ENCODE peak calls at places on chromosome 3, in seven cellular contexts. F is dorsolateral prefrontal cortex, N is GM10248, D is endodermal cell, V is adrenal gland, C is spleen, Z is H9. T is an unnamed sample.

GRCh38 chr3:9884555-9885165 is 4.6 kb upstream of the CIDEC start:
- DNase-seq in F (no peak), N (no peak), D (no peak), V (peak; percentile 86), C (peak; percentile 14), Z (no peak), T (no peak)

GRCh38 chr3:189981668-189982067 is 139.0 kb downstream of the P3H2 start:
- DNase-seq in F (no peak), N (no peak), D (no peak), V (peak; percentile 80), C (no peak), Z (no peak), T (no peak)

GRCh38 chr3:176789281-176789705 is 408.0 kb downstream of the TBL1XR1 start:
- DNase-seq in F (no peak), N (no peak), D (no peak), V (no peak), C (no peak), Z (no peak), T (no peak)

GRCh38 chr3:195204360-195205166 is 66.4 kb downstream of the XXYLT1 start:
- DNase-seq in F (no peak), N (no peak), D (peak; percentile 47), V (peak; percentile 73), C (no peak), Z (no peak), T (no peak)

GRCh38 chr3:134381836-134382442 is 7.7 kb upstream of the AMOTL2 start:
- DNase-seq in F (no peak), N (no peak), D (peak; percentile 79), V (peak; percentile 37), C (peak; percentile 63), Z (peak; percentile 67), T (no peak)

GRCh38 chr3:177538064-177538742 is 340.9 kb upstream of the TBL1XR1 start:
- DNase-seq in F (no peak), N (no peak), D (no peak), V (peak; percentile 92), C (no peak), Z (no peak), T (no peak)

GRCh38 chr3:151838574-151839312 is 24.8 kb downstream of the AADAC start:
- DNase-seq in F (peak; percentile 33), N (peak; percentile 43), D (peak; percentile 64), V (peak; percentile 80), C (no peak), Z (peak; percentile 38), T (peak; percentile 42)

GRCh38 chr3:141111364-141112150 is 60.4 kb downstream of the SPSB4 start:
- DNase-seq in F (no peak), N (no peak), D (no peak), V (no peak), C (no peak), Z (peak; percentile 4), T (no peak)

GRCh38 chr3:127849368-127849767 is 27.1 kb upstream of the MGLL start:
- DNase-seq in F (no peak), N (no peak), D (no peak), V (no peak), C (no peak), Z (no peak), T (no peak)

GRCh38 chr3:126891141-126891540 is 91.8 kb upstream of the PLXNA1 start:
- DNase-seq in F (no peak), N (no peak), D (no peak), V (no peak), C (no peak), Z (no peak), T (no peak)

GRCh38 chr3:64399205-64399800 is 174.0 kb upstream of the PRICKLE2 start:
- DNase-seq in F (no peak), N (peak; percentile 39), D (peak; percentile 78), V (peak; percentile 55), C (no peak), Z (peak; percentile 48), T (peak; percentile 27)

GRCh38 chr3:130658666-130659065 is 88.0 kb downstream of the PIK3R4 start:
- DNase-seq in F (no peak), N (no peak), D (no peak), V (no peak), C (no peak), Z (no peak), T (no peak)

GRCh38 chr3:16174976-16175901 is 759 bp downstream of the GALNT15 start:
- DNase-seq in F (peak; percentile 24), N (no peak), D (no peak), V (no peak), C (no peak), Z (peak; percentile 26), T (no peak)

GRCh38 chr3:143158549-143158988 is 39.0 kb downstream of the CHST2 start:
- DNase-seq in F (no peak), N (peak; percentile 47), D (no peak), V (no peak), C (no peak), Z (no peak), T (peak; percentile 48)

GRCh38 chr3:129576514-129577345 is 29.7 kb downstream of the PLXND1 start:
- DNase-seq in F (no peak), N (peak; percentile 55), D (no peak), V (peak; percentile 82), C (peak; percentile 94), Z (no peak), T (peak; percentile 67)

GRCh38 chr3:123884258-123884831 is at the start of gene MYLK:
- DNase-seq in F (peak; percentile 11), N (peak; percentile 77), D (peak; percentile 98), V (peak; percentile 83), C (peak; percentile 82), Z (peak; percentile 98), T (peak; percentile 84)

GRCh38 chr3:155701882-155702465 is 42.9 kb downstream of the PLCH1 start:
- DNase-seq in F (no peak), N (peak; percentile 31), D (no peak), V (no peak), C (no peak), Z (no peak), T (peak; percentile 42)

GRCh38 chr3:134709563-134710312 is 58.9 kb upstream of the KY start:
- DNase-seq in F (no peak), N (no peak), D (no peak), V (no peak), C (no peak), Z (no peak), T (no peak)

GRCh38 chr3:39090922-39091321 is 16.5 kb downstream of the GORASP1 start:
- DNase-seq in F (no peak), N (no peak), D (no peak), V (no peak), C (no peak), Z (no peak), T (no peak)

GRCh38 chr3:64648927-64649906 is 38.6 kb downstream of the ADAMTS9 start:
- DNase-seq in F (no peak), N (no peak), D (no peak), V (no peak), C (no peak), Z (no peak), T (no peak)

GRCh38 chr3:87270908-87271727 is 5.3 kb downstream of the POU1F1 start:
- DNase-seq in F (no peak), N (no peak), D (no peak), V (no peak), C (no peak), Z (no peak), T (no peak)

GRCh38 chr3:188339410-188340295 is 185.7 kb downstream of the LPP start:
- DNase-seq in F (no peak), N (no peak), D (no peak), V (no peak), C (no peak), Z (no peak), T (peak; percentile 25)

GRCh38 chr3:134992180-134992579 is 197.1 kb downstream of the EPHB1 start:
- DNase-seq in F (no peak), N (no peak), D (no peak), V (no peak), C (no peak), Z (no peak), T (no peak)

DNA sequence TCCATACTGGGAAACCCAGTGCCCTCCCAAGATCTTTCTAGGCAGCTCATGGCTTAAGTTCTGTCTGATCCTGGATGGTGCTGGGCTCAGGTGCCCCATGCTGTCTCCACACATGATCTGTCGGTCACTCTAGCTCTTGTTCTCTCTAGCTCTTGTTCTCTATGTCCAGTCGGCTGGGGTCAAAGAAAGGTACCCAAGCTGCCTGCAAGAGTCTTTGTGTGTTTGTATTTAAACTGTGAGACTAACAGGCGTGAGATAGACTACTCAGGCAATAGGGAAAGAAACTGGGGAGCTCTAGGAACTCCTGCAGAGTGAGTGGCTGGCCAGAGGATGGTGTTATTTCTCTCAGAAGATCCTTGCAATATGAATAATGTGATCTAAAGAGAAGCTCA is 40.2 kb downstream of the GPR156 start:
- DNase-seq in F (no peak), N (no peak), D (peak; percentile 49), V (no peak), C (no peak), Z (no peak), T (no peak)
- TF ChIP-seq CTCF in F (no peak), N (no peak), D (peak; percentile 10), V (no peak), C (no peak), Z (no peak), T (no peak)

DNA sequence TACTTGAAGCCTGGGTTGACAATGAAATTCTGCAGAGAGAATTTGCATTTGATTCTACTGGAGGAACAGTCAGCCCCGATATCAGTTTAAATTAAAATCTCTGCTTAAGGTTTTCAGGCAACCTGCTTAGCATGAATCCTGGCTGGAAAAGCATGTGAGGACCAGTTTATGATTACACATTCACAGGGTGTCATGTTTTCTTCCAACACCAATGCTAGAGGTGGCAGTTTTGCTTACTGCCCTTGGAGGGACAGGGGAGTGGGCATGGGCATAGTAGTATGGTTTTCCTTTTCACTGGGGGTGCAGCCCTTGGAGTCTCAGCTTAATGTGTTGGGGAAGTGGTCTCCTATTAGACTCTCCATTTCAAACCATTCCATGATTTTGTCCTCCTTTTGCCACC is 46.1 kb downstream of the MLH1 start:
- DNase-seq in F (no peak), N (no peak), D (no peak), V (no peak), C (no peak), Z (no peak), T (no peak)
- TF ChIP-seq CTCF in F (no peak), N (no peak), D (no peak), V (no peak), C (no peak), Z (no peak), T (no peak)

DNA sequence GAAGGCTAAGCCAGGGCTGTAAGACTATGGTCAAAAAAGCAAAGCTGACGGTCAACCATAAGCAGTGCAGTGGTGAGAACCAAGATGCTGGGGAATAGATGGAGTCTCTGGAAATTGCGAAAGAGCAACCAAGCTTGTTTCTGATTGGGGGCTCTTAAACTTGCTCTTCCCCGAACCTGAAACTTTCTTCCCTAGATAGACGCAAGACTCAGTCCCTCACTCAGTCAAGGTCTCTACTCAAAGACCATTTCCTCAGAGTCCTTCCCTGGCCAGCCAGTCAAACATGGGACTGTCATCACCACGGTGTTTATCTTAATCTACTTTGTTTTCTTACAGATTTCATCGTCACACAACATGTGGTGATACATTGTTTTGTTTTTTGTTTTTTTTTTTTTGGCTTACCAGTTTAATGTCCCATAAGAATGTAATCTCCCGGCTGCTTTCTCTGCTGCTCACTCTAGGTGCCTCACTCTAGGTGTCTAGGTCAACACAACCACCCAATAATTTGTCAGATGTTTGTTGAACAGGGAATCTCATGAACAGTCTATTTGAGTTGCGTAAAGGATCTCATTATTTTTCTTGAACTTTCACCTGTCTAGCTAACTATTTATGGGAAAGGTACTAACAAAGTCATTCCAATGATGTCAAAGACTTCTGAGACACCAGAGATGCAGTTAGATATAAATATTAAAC is 495.4 kb downstream of the FOXP1 start:
- DNase-seq in F (no peak), N (no peak), D (no peak), V (no peak), C (no peak), Z (no peak), T (no peak)
- TF ChIP-seq CTCF in F (no peak), N (no peak), D (no peak), V (no peak), C (no peak), Z (no peak), T (no peak)

GRCh38 chr3:150793641-150794040 is 30.7 kb upstream of the SIAH2 start:
- DNase-seq in F (no peak), N (no peak), D (no peak), V (no peak), C (no peak), Z (no peak), T (no peak)
- TF ChIP-seq CTCF in F (no peak), N (no peak), D (no peak), V (no peak), C (no peak), Z (no peak), T (no peak)